ENCODE peak calls at places on chromosomes 6 and 20, in five cellular contexts. R is K562, P is BJ, O is substantia nigra, I is neuronal stem cell. N is an unnamed sample.
A peak's percentile ranks its signal among the peaks of the same experiment; 100 is the strongest.

GRCh38 chr20:25525857-25526256 is 59.5 kb downstream of the NINL start:
- DNase-seq in R (no peak), P (peak; percentile 94), O (no peak), I (no peak), N (peak; percentile 96)

GRCh38 chr6:157089258-157089657 is 234.1 kb downstream of the TMEM242 start:
- DNase-seq in R (no peak), P (peak; percentile 29), O (no peak), I (peak; percentile 72), N (peak; percentile 52)

GRCh38 chr6:72619883-72620696 is 1.8 kb upstream of the KCNQ5 start:
- DNase-seq in R (peak; percentile 81), P (no peak), O (peak; percentile 51), I (peak; percentile 33), N (peak; percentile 51)

GRCh38 chr6:19463925-19464324 is 373.2 kb upstream of the ID4 start:
- DNase-seq in R (no peak), P (no peak), O (no peak), I (no peak), N (no peak)

GRCh38 chr20:46043556-46043955 is 14.5 kb downstream of the SLC12A5 start:
- DNase-seq in R (no peak), P (no peak), O (no peak), I (no peak), N (no peak)

GRCh38 chr20:56247954-56248782 is at the start of gene MC3R:
- DNase-seq in R (peak; percentile 61), P (no peak), O (no peak), I (peak; percentile 38), N (peak; percentile 2)

GRCh38 chr6:30818426-30818841 is 65.9 kb upstream of the DDR1 start:
- DNase-seq in R (peak; percentile 46), P (peak; percentile 64), O (no peak), I (no peak), N (no peak)

GRCh38 chr6:45474376-45474775 is 96.6 kb upstream of the SUPT3H start:
- DNase-seq in R (no peak), P (no peak), O (no peak), I (no peak), N (no peak)

GRCh38 chr20:11796041-11796440 is 121.7 kb upstream of the BTBD3 start:
- DNase-seq in R (no peak), P (no peak), O (no peak), I (no peak), N (no peak)

GRCh38 chr20:2616634-2617033 is 35.8 kb upstream of the NOP56 start:
- DNase-seq in R (no peak), P (no peak), O (no peak), I (no peak), N (no peak)

GRCh38 chr6:31358302-31358701 is 1.3 kb upstream of the HLA-B start:
- DNase-seq in R (no peak), P (no peak), O (no peak), I (no peak), N (no peak)

GRCh38 chr6:137808191-137808590 is 58.9 kb upstream of the TNFAIP3 start:
- DNase-seq in R (no peak), P (peak; percentile 49), O (no peak), I (no peak), N (no peak)

GRCh38 chr20:51494241-51495110 is 48.0 kb downstream of the NFATC2 start:
- DNase-seq in R (no peak), P (no peak), O (no peak), I (no peak), N (no peak)

GRCh38 chr6:36858407-36858981 is 16.1 kb downstream of the PPIL1 start:
- DNase-seq in R (no peak), P (peak; percentile 49), O (no peak), I (no peak), N (peak; percentile 90)

GRCh38 chr6:149054559-149055194 is 262.8 kb upstream of the TAB2 start:
- DNase-seq in R (no peak), P (no peak), O (no peak), I (no peak), N (no peak)